ENCODE peak calls at places on chromosomes 16 and 17, in ten cellular contexts. Q is transverse colon, L is prostate gland, A is HCT116, P is HL-60, D is GM23338, O is endothelial cell of umbilical vein, S is GM12878, E is spleen, K is stomach. B is an unnamed sample.

GRCh38 chr17:10327640-10328039 is 45.2 kb downstream of the MYH13 start:
- DNase-seq in Q (peak), L (peak), A (peak), P (peak), D (peak), O (peak), S (peak), E (peak), K (peak), B (peak)

GRCh38 chr17:5931611-5932010 is 138.6 kb upstream of the WSCD1 start:
- DNase-seq in Q (peak), L (no peak), A (no peak), P (no peak), D (no peak), O (no peak), S (no peak), E (no peak), K (no peak), B (no peak)

GRCh38 chr17:71201639-71202038 is 919.2 kb upstream of the SOX9 start:
- DNase-seq in Q (no peak), L (no peak), A (no peak), P (no peak), D (no peak), O (no peak), S (no peak), E (no peak), K (no peak), B (no peak)

GRCh38 chr16:88566158-88566557 is 4.0 kb upstream of the ZC3H18 start:
- DNase-seq in Q (no peak), L (no peak), A (peak), P (no peak), D (peak), O (peak), S (no peak), E (no peak), K (no peak), B (no peak)

GRCh38 chr17:19309701-19310100 is 52.8 kb downstream of the B9D1 start:
- DNase-seq in Q (no peak), L (no peak), A (no peak), P (no peak), D (no peak), O (no peak), S (no peak), E (peak), K (no peak), B (no peak)

GRCh38 chr16:82042144-82042543 is 7.1 kb downstream of the HSD17B2 start:
- DNase-seq in Q (peak), L (no peak), A (no peak), P (no peak), D (no peak), O (no peak), S (no peak), E (no peak), K (no peak), B (no peak)

GRCh38 chr17:27475981-27476895 is 20.0 kb downstream of the KSR1 start:
- DNase-seq in Q (no peak), L (no peak), A (no peak), P (no peak), D (no peak), O (no peak), S (no peak), E (peak), K (no peak), B (no peak)

GRCh38 chr17:58513391-58513912 is 986 bp downstream of the MTMR4 start:
- DNase-seq in Q (no peak), L (no peak), A (no peak), P (no peak), D (no peak), O (no peak), S (no peak), E (no peak), K (no peak), B (no peak)

GRCh38 chr17:53662608-53663007 is 160.1 kb upstream of the KIF2B start:
- DNase-seq in Q (no peak), L (no peak), A (no peak), P (no peak), D (no peak), O (no peak), S (no peak), E (no peak), K (no peak), B (no peak)

GRCh38 chr17:48351916-48352332 is 78.1 kb downstream of the SKAP1 start:
- DNase-seq in Q (no peak), L (no peak), A (peak), P (no peak), D (peak), O (peak), S (no peak), E (no peak), K (no peak), B (peak)

GRCh38 chr17:49746791-49747490 is 17.0 kb downstream of the FAM117A start:
- DNase-seq in Q (peak), L (no peak), A (no peak), P (no peak), D (peak), O (no peak), S (peak), E (no peak), K (no peak), B (no peak)

GRCh38 chr16:84992700-84993075 is 18.6 kb downstream of the ZDHHC7 start:
- DNase-seq in Q (no peak), L (no peak), A (no peak), P (no peak), D (no peak), O (no peak), S (no peak), E (no peak), K (no peak), B (no peak)

GRCh38 chr17:17723354-17724261 is 42.4 kb downstream of the RAI1 start:
- DNase-seq in Q (no peak), L (peak), A (no peak), P (no peak), D (peak), O (peak), S (no peak), E (no peak), K (no peak), B (peak)

GRCh38 chr16:54402270-54402669 is 115.7 kb upstream of the IRX3 start:
- DNase-seq in Q (no peak), L (no peak), A (no peak), P (no peak), D (no peak), O (no peak), S (no peak), E (no peak), K (no peak), B (no peak)

GRCh38 chr16:27572711-27573110 is 22.8 kb downstream of the KATNIP start:
- DNase-seq in Q (no peak), L (no peak), A (no peak), P (no peak), D (no peak), O (no peak), S (no peak), E (no peak), K (no peak), B (no peak)

GRCh38 chr17:76683011-76683755 is 27.6 kb downstream of the MXRA7 start:
- DNase-seq in Q (no peak), L (no peak), A (no peak), P (no peak), D (peak), O (no peak), S (no peak), E (peak), K (no peak), B (no peak)

GRCh38 chr16:73735018-73735417 is 561.6 kb upstream of the PSMD7 start:
- DNase-seq in Q (no peak), L (no peak), A (no peak), P (no peak), D (no peak), O (no peak), S (peak), E (no peak), K (no peak), B (no peak)

GRCh38 chr16:81616321-81617020 is 162.6 kb upstream of the PLCG2 start:
- DNase-seq in Q (peak), L (peak), A (no peak), P (peak), D (no peak), O (peak), S (peak), E (peak), K (peak), B (no peak)

GRCh38 chr17:65453204-65453931 is 108.1 kb downstream of the AXIN2 start:
- DNase-seq in Q (no peak), L (no peak), A (no peak), P (no peak), D (peak), O (no peak), S (no peak), E (no peak), K (no peak), B (no peak)

GRCh38 chr16:68754117-68754792 is 17.2 kb downstream of the CDH1 start:
- DNase-seq in Q (peak), L (no peak), A (no peak), P (no peak), D (no peak), O (no peak), S (no peak), E (no peak), K (no peak), B (no peak)

GRCh38 chr17:56635640-56636039 is 42.1 kb downstream of the NOG start:
- DNase-seq in Q (no peak), L (no peak), A (no peak), P (no peak), D (no peak), O (no peak), S (no peak), E (no peak), K (no peak), B (no peak)

GRCh38 chr16:87538594-87538993 is 45.8 kb upstream of the ZCCHC14 start:
- DNase-seq in Q (no peak), L (no peak), A (no peak), P (no peak), D (no peak), O (peak), S (no peak), E (no peak), K (no peak), B (no peak)

GRCh38 chr16:77551352-77551751 is 116.5 kb upstream of the ADAMTS18 start:
- DNase-seq in Q (no peak), L (no peak), A (no peak), P (no peak), D (no peak), O (no peak), S (no peak), E (no peak), K (no peak), B (no peak)

GRCh38 chr17:3890893-3891219 is 2.0 kb downstream of the CAMKK1 start:
- DNase-seq in Q (no peak), L (no peak), A (no peak), P (no peak), D (no peak), O (no peak), S (no peak), E (no peak), K (no peak), B (no peak)

GRCh38 chr17:45052052-45052772 is 780 bp upstream of the DCAKD start:
- DNase-seq in Q (peak), L (peak), A (no peak), P (peak), D (peak), O (peak), S (no peak), E (peak), K (peak), B (no peak)

GRCh38 chr17:42985225-42985624 is 4.9 kb downstream of the RUNDC1 start:
- DNase-seq in Q (no peak), L (no peak), A (no peak), P (peak), D (no peak), O (peak), S (peak), E (no peak), K (no peak), B (no peak)

GRCh38 chr17:35804658-35805192 is 4.6 kb upstream of the TAF15 start:
- DNase-seq in Q (peak), L (peak), A (peak), P (peak), D (peak), O (peak), S (peak), E (no peak), K (peak), B (peak)

GRCh38 chr17:75346906-75347305 is 57.7 kb upstream of the SLC25A19 start:
- DNase-seq in Q (no peak), L (no peak), A (no peak), P (peak), D (peak), O (no peak), S (no peak), E (no peak), K (no peak), B (no peak)

GRCh38 chr16:55605756-55606155 is 39.3 kb downstream of the CAPNS2 start:
- DNase-seq in Q (no peak), L (no peak), A (no peak), P (no peak), D (no peak), O (no peak), S (no peak), E (no peak), K (no peak), B (no peak)

GRCh38 chr17:31424944-31425582 is 33.6 kb downstream of the RAB11FIP4 start:
- DNase-seq in Q (no peak), L (no peak), A (no peak), P (no peak), D (peak), O (peak), S (no peak), E (peak), K (peak), B (no peak)

GRCh38 chr16:2598723-2599122 is 60.9 kb downstream of the PDPK1 start:
- DNase-seq in Q (no peak), L (no peak), A (no peak), P (no peak), D (no peak), O (no peak), S (no peak), E (peak), K (no peak), B (no peak)

GRCh38 chr16:49776085-49776501 is 79.8 kb downstream of the ZNF423 start:
- DNase-seq in Q (no peak), L (no peak), A (no peak), P (no peak), D (peak), O (peak), S (no peak), E (no peak), K (no peak), B (no peak)

GRCh38 chr16:24328835-24329418 is 72.8 kb downstream of the CACNG3 start:
- DNase-seq in Q (no peak), L (no peak), A (no peak), P (no peak), D (peak), O (no peak), S (no peak), E (no peak), K (no peak), B (no peak)

GRCh38 chr16:29116980-29117379 is 132.1 kb downstream of the LAT start:
- DNase-seq in Q (no peak), L (no peak), A (no peak), P (no peak), D (no peak), O (no peak), S (no peak), E (no peak), K (no peak), B (no peak)

GRCh38 chr16:1779234-1779701 is 3.1 kb downstream of the SPSB3 start:
- DNase-seq in Q (no peak), L (no peak), A (no peak), P (no peak), D (no peak), O (no peak), S (no peak), E (peak), K (no peak), B (no peak)

GRCh38 chr17:18994626-18995025 is 9.9 kb downstream of the FAM83G start:
- DNase-seq in Q (no peak), L (no peak), A (no peak), P (no peak), D (no peak), O (no peak), S (no peak), E (no peak), K (no peak), B (no peak)

GRCh38 chr17:8376302-8377067 is at the start of gene KRABD2:
- DNase-seq in Q (peak), L (peak), A (peak), P (peak), D (peak), O (peak), S (peak), E (peak), K (peak), B (no peak)

GRCh38 chr17:70869402-70870085 is 700.2 kb downstream of the KCNJ2 start:
- DNase-seq in Q (no peak), L (no peak), A (no peak), P (no peak), D (peak), O (no peak), S (no peak), E (no peak), K (no peak), B (no peak)

GRCh38 chr17:683040-683439 is 31.6 kb downstream of the VPS53 start:
- DNase-seq in Q (no peak), L (no peak), A (no peak), P (no peak), D (no peak), O (no peak), S (no peak), E (no peak), K (no peak), B (no peak)

GRCh38 chr17:681738-682137 is 32.9 kb downstream of the VPS53 start:
- DNase-seq in Q (no peak), L (no peak), A (no peak), P (no peak), D (no peak), O (no peak), S (no peak), E (no peak), K (no peak), B (no peak)

GRCh38 chr17:680554-680953 is 34.1 kb downstream of the VPS53 start:
- DNase-seq in Q (no peak), L (no peak), A (no peak), P (no peak), D (no peak), O (no peak), S (no peak), E (no peak), K (no peak), B (no peak)

GRCh38 chr17:683499-684254 is 31.0 kb downstream of the VPS53 start:
- DNase-seq in Q (no peak), L (no peak), A (no peak), P (no peak), D (no peak), O (no peak), S (no peak), E (no peak), K (no peak), B (no peak)

GRCh38 chr17:682150-682549 is 32.5 kb downstream of the VPS53 start:
- DNase-seq in Q (no peak), L (no peak), A (no peak), P (peak), D (no peak), O (no peak), S (no peak), E (no peak), K (no peak), B (no peak)
- H3K27ac ChIP-seq in Q (no peak), L (no peak), A (no peak), P (no peak), D (peak), O (no peak), S (no peak), E (no peak), K (no peak), B (no peak)

GRCh38 chr16:4184038-4184702 is 57.7 kb downstream of the SRL start:
- DNase-seq in Q (no peak), L (no peak), A (no peak), P (no peak), D (no peak), O (no peak), S (no peak), E (peak), K (no peak), B (no peak)
- TF ChIP-seq POLR2AphosphoS5 in Q (no peak), L (no peak), A (no peak), P (no peak), D (no peak), O (peak), S (no peak), E (no peak), K (no peak), B (peak)

DNA sequence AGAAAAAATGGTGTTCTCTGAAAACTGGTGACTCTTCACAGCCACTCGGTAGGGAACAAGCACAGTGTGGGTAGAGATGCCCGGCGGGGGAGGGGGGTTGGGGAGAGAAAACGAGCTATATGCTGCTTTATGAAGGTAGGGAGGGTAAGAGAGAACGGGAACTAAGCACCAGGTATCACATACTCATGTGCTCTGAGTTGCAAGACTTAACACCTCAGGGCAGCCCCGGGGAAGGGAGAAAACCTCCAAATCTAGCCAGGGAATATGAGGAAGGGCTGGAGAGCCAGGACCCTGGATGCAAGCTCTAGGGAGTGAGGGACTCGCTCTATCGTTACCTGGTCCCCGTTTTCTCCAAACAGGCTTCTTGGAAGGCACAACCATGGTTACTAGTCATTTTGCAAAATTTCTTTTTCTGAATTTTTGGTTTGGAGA is 35.3 kb downstream of the HIC1 start:
- DNase-seq in Q (no peak), L (no peak), A (no peak), P (no peak), D (no peak), O (no peak), S (no peak), E (peak), K (no peak), B (no peak)
- H3K27ac ChIP-seq in Q (peak), L (peak), A (no peak), P (no peak), D (peak), O (peak), S (peak), E (peak), K (peak), B (no peak)

DNA sequence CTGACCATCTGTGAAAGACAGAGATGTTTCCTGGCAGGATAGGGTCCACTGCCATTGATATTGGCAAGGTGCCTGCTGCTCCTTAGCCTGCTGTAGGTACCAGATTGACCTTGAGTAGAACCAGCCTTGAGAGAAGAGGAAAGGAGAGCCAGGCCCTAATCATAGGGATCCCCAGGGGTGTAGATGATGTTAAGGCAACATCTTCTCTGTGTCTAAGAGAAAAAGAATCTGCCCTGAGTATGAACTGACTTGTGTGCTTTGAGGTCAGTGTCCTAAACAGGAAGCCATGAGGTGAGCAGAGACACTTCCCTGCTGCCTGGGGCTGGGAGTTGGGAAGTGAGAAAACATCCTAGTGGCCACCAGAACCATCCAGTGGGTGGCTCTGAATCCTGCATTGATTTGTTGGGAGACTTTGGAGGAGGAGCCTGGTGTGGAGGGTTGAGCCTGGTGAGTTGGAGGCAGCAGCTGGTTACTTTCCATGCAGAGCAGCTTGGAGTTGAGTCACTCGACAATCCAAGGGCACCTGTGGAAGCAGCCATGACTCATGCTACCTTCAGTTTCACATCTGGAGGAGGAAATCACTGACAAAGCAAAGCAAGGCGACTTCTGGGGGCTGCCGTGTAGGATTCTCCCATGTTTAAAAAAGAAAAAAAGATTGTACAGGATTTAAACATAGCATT is 47.8 kb downstream of the BMERB1 start:
- DNase-seq in Q (peak), L (peak), A (peak), P (no peak), D (peak), O (peak), S (no peak), E (no peak), K (peak), B (no peak)
- TF ChIP-seq POLR2AphosphoS5 in Q (peak), L (no peak), A (peak), P (no peak), D (no peak), O (peak), S (no peak), E (peak), K (peak), B (no peak)